ENCODE peak calls at places on chromosomes 6 and 20, in six cellular contexts. O is HFF-Myc; N is CD8-positive, alpha-beta T cell; L is progenitor cell of endocrine pancreas; M is GM10248; W is cardiac fibroblast. T is an unnamed sample.

GRCh38 chr6:21769405-21769851 is 175.9 kb downstream of the SOX4 start:
- DNase-seq in O (peak), N (no peak), L (no peak), M (no peak), W (peak), T (no peak)

GRCh38 chr6:130473886-130474285 is 108.1 kb downstream of the TMEM200A start:
- DNase-seq in O (peak), N (no peak), L (no peak), M (no peak), W (no peak), T (no peak)

GRCh38 chr6:145802141-145802540 is 12.5 kb downstream of the FBXO30 start:
- DNase-seq in O (no peak), N (no peak), L (no peak), M (no peak), W (no peak), T (no peak)

GRCh38 chr6:79212859-79213258 is 21.6 kb downstream of the HMGN3 start:
- DNase-seq in O (no peak), N (no peak), L (no peak), M (no peak), W (no peak), T (no peak)

GRCh38 chr6:2900821-2901644 is 2.1 kb downstream of the SERPINB9 start:
- DNase-seq in O (no peak), N (no peak), L (no peak), M (no peak), W (peak), T (no peak)

GRCh38 chr6:41736207-41736710 is 851 bp upstream of the TFEB start:
- DNase-seq in O (no peak), N (no peak), L (no peak), M (no peak), W (no peak), T (no peak)

GRCh38 chr20:46552460-46553420 is 2.3 kb upstream of the OCSTAMP start:
- DNase-seq in O (no peak), N (no peak), L (no peak), M (peak), W (no peak), T (no peak)

GRCh38 chr6:158769696-158770446 is 49.3 kb downstream of the EZR start:
- DNase-seq in O (no peak), N (no peak), L (no peak), M (no peak), W (peak), T (no peak)

GRCh38 chr6:139926711-139927110 is 552.3 kb upstream of the CITED2 start:
- DNase-seq in O (no peak), N (no peak), L (no peak), M (no peak), W (no peak), T (no peak)

GRCh38 chr6:4021862-4022715 is 56.8 kb downstream of the FAM217A start:
- DNase-seq in O (no peak), N (no peak), L (no peak), M (no peak), W (no peak), T (no peak)

GRCh38 chr6:47308674-47309325 is 905 bp downstream of the TNFRSF21 start:
- DNase-seq in O (no peak), N (no peak), L (peak), M (peak), W (no peak), T (peak)

GRCh38 chr20:8662433-8662954 is 406.4 kb upstream of the PLCB4 start:
- DNase-seq in O (no peak), N (no peak), L (no peak), M (no peak), W (no peak), T (no peak)

GRCh38 chr6:127717384-127717783 is 140.4 kb downstream of the C6orf58 start:
- DNase-seq in O (no peak), N (no peak), L (no peak), M (no peak), W (peak), T (no peak)

GRCh38 chr6:3879194-3879952 is 30.2 kb downstream of the FAM50B start:
- DNase-seq in O (no peak), N (no peak), L (no peak), M (no peak), W (no peak), T (no peak)

GRCh38 chr6:36608788-36609563 is 14.8 kb downstream of the SRSF3 start:
- DNase-seq in O (no peak), N (no peak), L (no peak), M (no peak), W (no peak), T (no peak)

GRCh38 chr6:30074331-30075093 is 1.1 kb downstream of the RNF39 start:
- DNase-seq in O (no peak), N (no peak), L (no peak), M (peak), W (no peak), T (no peak)

GRCh38 chr20:59232618-59233017 is 67.8 kb upstream of the EDN3 start:
- DNase-seq in O (no peak), N (no peak), L (no peak), M (no peak), W (no peak), T (no peak)

GRCh38 chr6:14228571-14228970 is 111.0 kb downstream of the CD83 start:
- DNase-seq in O (peak), N (no peak), L (no peak), M (no peak), W (peak), T (no peak)

DNA sequence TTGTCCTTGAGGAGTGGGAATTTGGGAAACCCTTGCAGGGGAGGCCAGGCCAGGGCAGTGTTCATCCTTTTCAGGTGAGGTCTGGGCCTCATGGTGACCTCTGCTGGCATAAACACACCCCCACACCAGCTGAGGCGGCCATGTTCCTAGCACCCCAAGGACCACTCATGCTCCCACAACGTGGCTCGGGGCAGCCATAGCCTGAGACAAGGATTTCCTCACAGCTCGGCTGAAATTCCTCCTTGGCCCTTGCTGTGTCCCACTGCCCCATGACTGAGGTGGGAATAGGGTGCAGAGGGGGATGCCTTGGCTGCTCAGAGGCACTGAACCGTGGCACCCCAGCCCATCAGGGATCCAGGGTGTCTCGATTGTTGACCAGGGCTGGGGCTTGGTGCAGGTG is 27.3 kb upstream of the SPDEF start:
- DNase-seq in O (no peak), N (peak), L (no peak), M (no peak), W (no peak), T (no peak)
- TF ChIP-seq CTCF in O (peak), N (no peak), L (no peak), M (peak), W (peak), T (no peak)

GRCh38 chr6:141988954-141989705 is 143.6 kb upstream of the GJE1 start:
- DNase-seq in O (peak), N (no peak), L (no peak), M (peak), W (peak), T (no peak)
- TF ChIP-seq CTCF in O (peak), N (peak), L (peak), M (peak), W (peak), T (peak)

DNA sequence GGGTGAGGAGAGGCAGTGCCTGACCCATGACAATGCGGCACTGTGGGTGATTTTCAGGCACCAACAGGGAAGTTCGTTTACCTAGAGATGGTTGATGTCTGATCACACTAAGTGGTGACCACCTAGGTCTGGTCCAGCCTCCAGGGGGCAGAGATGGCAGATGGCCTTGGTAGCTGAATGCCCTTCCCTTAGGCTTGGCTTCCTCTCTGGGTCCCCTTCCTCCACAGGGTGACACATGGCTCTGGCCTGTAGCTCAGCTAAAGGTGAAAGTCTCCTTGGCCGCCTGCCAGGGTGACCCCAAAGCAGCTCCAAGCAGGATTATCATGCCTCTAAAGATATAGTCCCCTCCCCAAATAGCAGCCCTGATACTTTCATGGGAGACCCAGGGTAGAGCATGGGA is 6.4 kb downstream of the GDAP1L1 start:
- DNase-seq in O (no peak), N (no peak), L (no peak), M (no peak), W (no peak), T (no peak)
- TF ChIP-seq CTCF in O (peak), N (no peak), L (no peak), M (no peak), W (peak), T (no peak)

GRCh38 chr20:23800865-23801264 is 25.7 kb downstream of the CST2 start:
- DNase-seq in O (no peak), N (no peak), L (no peak), M (no peak), W (no peak), T (no peak)
- TF ChIP-seq CTCF in O (no peak), N (no peak), L (no peak), M (no peak), W (no peak), T (no peak)

GRCh38 chr6:26568601-26569432 is 27.9 kb upstream of the ABT1 start:
- DNase-seq in O (peak), N (peak), L (peak), M (peak), W (peak), T (peak)
- TF ChIP-seq CTCF in O (peak), N (peak), L (no peak), M (peak), W (peak), T (no peak)

GRCh38 chr6:155152211-155153076 is 111.4 kb upstream of the CLDN20 start:
- DNase-seq in O (no peak), N (no peak), L (no peak), M (no peak), W (peak), T (no peak)
- TF ChIP-seq CTCF in O (peak), N (no peak), L (peak), M (peak), W (peak), T (no peak)

DNA sequence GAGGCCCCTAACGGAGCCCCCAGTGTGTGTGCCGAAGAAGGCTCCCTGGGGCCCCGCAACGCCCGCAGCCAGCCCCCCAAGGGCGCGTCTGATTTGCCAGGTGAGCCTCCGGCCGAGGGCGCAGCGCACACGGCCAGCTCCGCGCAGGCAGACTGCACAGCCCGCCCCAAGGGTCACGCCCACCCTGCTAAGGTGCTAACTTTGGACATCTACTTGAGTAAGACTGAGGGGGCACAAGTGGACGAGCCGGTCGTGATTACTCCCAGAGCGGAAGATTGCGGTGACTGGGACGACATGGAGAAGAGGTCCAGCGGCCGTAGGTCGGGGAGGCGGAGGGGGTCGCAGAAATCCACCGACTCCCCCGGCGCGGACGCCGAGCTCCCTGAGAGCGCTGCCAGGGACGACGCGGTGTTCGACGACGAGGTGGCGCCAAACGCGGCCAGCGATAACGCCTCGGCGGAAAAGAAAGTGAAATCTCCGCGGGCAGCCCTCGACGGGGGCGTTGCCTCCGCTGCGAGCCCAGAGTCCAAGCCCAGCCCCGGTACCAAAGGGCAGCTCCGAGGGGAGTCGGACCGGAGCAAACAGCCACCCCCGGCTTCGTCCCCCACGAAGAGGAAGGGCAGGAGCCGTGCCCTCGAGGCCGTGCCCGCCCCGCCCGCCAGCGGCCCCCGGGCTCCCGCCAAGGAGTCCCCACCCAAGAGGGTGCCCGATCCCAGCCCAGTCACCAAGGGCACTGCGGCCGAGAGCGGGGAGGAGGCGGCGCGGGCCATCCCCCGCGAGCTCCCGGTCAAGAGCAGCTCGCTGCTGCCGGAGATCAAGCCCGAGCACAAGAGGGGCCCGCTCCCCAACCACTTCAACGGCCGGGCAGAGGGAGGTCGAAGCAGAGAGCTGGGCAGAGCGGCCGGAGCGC is 117.0 kb downstream of the RTN4IP1 start:
- DNase-seq in O (no peak), N (peak), L (peak), M (peak), W (peak), T (peak)
- TF ChIP-seq CTCF in O (peak), N (peak), L (peak), M (peak), W (peak), T (no peak)

DNA sequence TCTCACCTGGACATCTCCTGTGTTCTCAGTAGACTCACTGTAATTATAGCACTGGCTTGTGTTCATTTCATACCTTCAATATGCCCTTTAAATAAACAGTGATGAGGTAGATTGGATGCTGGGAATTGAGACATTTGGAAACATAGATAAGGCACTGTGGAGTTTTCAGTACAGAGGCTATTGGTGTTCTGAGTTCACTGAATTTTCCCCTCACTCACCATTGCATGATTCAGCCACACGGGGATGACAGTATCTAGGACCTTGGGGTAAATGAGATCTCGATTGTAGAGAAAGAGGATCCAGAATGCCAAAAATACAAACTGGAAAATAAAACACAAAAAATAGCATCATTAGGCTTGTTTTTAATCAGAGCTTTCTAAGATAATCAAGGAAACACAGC is 12.5 kb downstream of the ADTRP start:
- DNase-seq in O (no peak), N (no peak), L (no peak), M (no peak), W (peak), T (no peak)
- TF ChIP-seq CTCF in O (no peak), N (no peak), L (no peak), M (no peak), W (no peak), T (no peak)

T was measured in mesothelial cell of epicardium.